ENCODE peak calls at places on chromosomes 5 and 9, in nine cellular contexts. H is ecto neural progenitor cell; R is substantia nigra; L is AG10803; B is GM12878; Z is activated CD8-positive, alpha-beta memory T cell treated with anti-CD3 and anti-CD28 coated beads, Interleukin-2, amount 50 U/mL, for 48 hours; D is adrenal gland; S is tibial artery; F is HFFc6. C is an unnamed sample.

GRCh38 chr5:150161242-150162141 is 5.1 kb upstream of the CDX1 start:
- DNase-seq in H (peak), R (peak), L (peak), B (no peak), Z (peak), D (peak), S (peak), F (peak), C (peak)

GRCh38 chr9:122785269-122785668 is 3.5 kb upstream of the OR5C1 start:
- DNase-seq in H (no peak), R (no peak), L (no peak), B (no peak), Z (no peak), D (no peak), S (no peak), F (no peak), C (no peak)

GRCh38 chr9:70021026-70021571 is 22.5 kb upstream of the MAMDC2 start:
- DNase-seq in H (no peak), R (peak), L (peak), B (no peak), Z (no peak), D (no peak), S (no peak), F (peak), C (peak)

GRCh38 chr9:132545578-132545977 is 36.8 kb upstream of the BARHL1 start:
- DNase-seq in H (no peak), R (no peak), L (no peak), B (no peak), Z (no peak), D (no peak), S (no peak), F (no peak), C (no peak)

GRCh38 chr5:161152415-161152814 is 300.4 kb upstream of the ATP10B start:
- DNase-seq in H (no peak), R (no peak), L (no peak), B (no peak), Z (no peak), D (no peak), S (no peak), F (no peak), C (no peak)

GRCh38 chr5:83586874-83587776 is 115.6 kb downstream of the VCAN start:
- DNase-seq in H (no peak), R (no peak), L (peak), B (no peak), Z (no peak), D (no peak), S (no peak), F (no peak), C (no peak)

GRCh38 chr5:98772415-98773213 is 849 bp upstream of the RGMB start:
- DNase-seq in H (peak), R (peak), L (no peak), B (no peak), Z (peak), D (peak), S (peak), F (no peak), C (peak)

GRCh38 chr5:1317921-1318565 is 23.2 kb upstream of the TERT start:
- DNase-seq in H (no peak), R (no peak), L (no peak), B (no peak), Z (peak), D (no peak), S (no peak), F (no peak), C (no peak)

GRCh38 chr5:13943691-13944090 is 797 bp downstream of the DNAH5 start:
- DNase-seq in H (no peak), R (no peak), L (no peak), B (no peak), Z (no peak), D (no peak), S (no peak), F (no peak), C (no peak)

GRCh38 chr5:13957032-13957645 is 12.7 kb upstream of the DNAH5 start:
- DNase-seq in H (no peak), R (no peak), L (peak), B (no peak), Z (no peak), D (no peak), S (no peak), F (peak), C (no peak)

GRCh38 chr5:66994790-66995189 is 201.8 kb downstream of the CD180 start:
- DNase-seq in H (no peak), R (no peak), L (no peak), B (no peak), Z (no peak), D (no peak), S (no peak), F (no peak), C (no peak)

GRCh38 chr9:27569406-27569805 is 3.9 kb downstream of the C9orf72 start:
- DNase-seq in H (no peak), R (no peak), L (no peak), B (no peak), Z (no peak), D (no peak), S (no peak), F (no peak), C (no peak)

GRCh38 chr9:130561056-130561455 is 18.3 kb upstream of the FUBP3 start:
- DNase-seq in H (no peak), R (no peak), L (no peak), B (no peak), Z (no peak), D (no peak), S (no peak), F (no peak), C (no peak)

GRCh38 chr9:699396-699795 is 142.1 kb upstream of the DMRT1 start:
- DNase-seq in H (no peak), R (no peak), L (no peak), B (no peak), Z (no peak), D (no peak), S (no peak), F (no peak), C (no peak)

GRCh38 chr5:68343421-68343826 is 127.9 kb downstream of the PIK3R1 start:
- DNase-seq in H (no peak), R (no peak), L (peak), B (peak), Z (no peak), D (peak), S (peak), F (peak), C (peak)

GRCh38 chr9:126327016-126327749 is 554 bp downstream of the MVB12B start:
- DNase-seq in H (peak), R (no peak), L (no peak), B (no peak), Z (peak), D (peak), S (no peak), F (no peak), C (no peak)

GRCh38 chr5:73496984-73497457 is 1.2 kb upstream of the BTF3 start:
- DNase-seq in H (no peak), R (no peak), L (peak), B (no peak), Z (no peak), D (no peak), S (no peak), F (peak), C (no peak)

GRCh38 chr9:128374221-128374675 is 3.1 kb downstream of the URM1 start:
- DNase-seq in H (no peak), R (peak), L (no peak), B (no peak), Z (no peak), D (no peak), S (no peak), F (no peak), C (no peak)

GRCh38 chr5:141617682-141618029 is 1.1 kb downstream of the DIAPH1 start:
- DNase-seq in H (no peak), R (no peak), L (no peak), B (no peak), Z (no peak), D (no peak), S (no peak), F (peak), C (no peak)

GRCh38 chr5:14063117-14063516 is 80.0 kb upstream of the TRIO start:
- DNase-seq in H (no peak), R (no peak), L (peak), B (no peak), Z (no peak), D (no peak), S (no peak), F (peak), C (no peak)

GRCh38 chr5:159441441-159441840 is 111.2 kb upstream of the IL12B start:
- DNase-seq in H (peak), R (no peak), L (no peak), B (no peak), Z (no peak), D (peak), S (no peak), F (no peak), C (no peak)

GRCh38 chr9:34332370-34332964 is 3.1 kb downstream of the NUDT2 start:
- DNase-seq in H (no peak), R (no peak), L (peak), B (peak), Z (no peak), D (peak), S (no peak), F (peak), C (no peak)

GRCh38 chr9:74245871-74246552 is 251.1 kb upstream of the RORB start:
- DNase-seq in H (no peak), R (no peak), L (no peak), B (no peak), Z (no peak), D (no peak), S (no peak), F (no peak), C (no peak)

GRCh38 chr9:105439428-105439827 is 8.4 kb upstream of the FSD1L start:
- DNase-seq in H (no peak), R (no peak), L (no peak), B (no peak), Z (no peak), D (no peak), S (no peak), F (no peak), C (no peak)

GRCh38 chr5:40521925-40522324 is 157.8 kb upstream of the PTGER4 start:
- DNase-seq in H (no peak), R (no peak), L (no peak), B (no peak), Z (no peak), D (no peak), S (no peak), F (no peak), C (no peak)

GRCh38 chr5:39420482-39421145 is 4.2 kb downstream of the DAB2 start:
- DNase-seq in H (peak), R (peak), L (peak), B (no peak), Z (no peak), D (peak), S (peak), F (peak), C (peak)

GRCh38 chr9:88998911-88999310 is 7.6 kb downstream of the S1PR3 start:
- DNase-seq in H (peak), R (peak), L (peak), B (no peak), Z (peak), D (peak), S (peak), F (no peak), C (peak)

C was measured in left cardiac atrium.